ENCODE peak calls at places on chromosomes 6 and 20, in four cellular contexts. One of them, this sample, is unnamed.

GRCh38 chr6:150613269-150613668 is 13.6 kb downstream of the PLEKHG1 start:
- DNase-seq in IMR-90: no peak
- DNase-seq in GM12864: no peak
- DNase-seq in NCI-H1092 treated with DMSO at 0.1 percent for 48 hours: no peak
- DNase-seq in this sample: no peak

GRCh38 chr6:5499644-5500306 is 238.5 kb downstream of the FARS2 start:
- DNase-seq in IMR-90: peak
- DNase-seq in GM12864: no peak
- DNase-seq in NCI-H1092 treated with DMSO at 0.1 percent for 48 hours: no peak
- DNase-seq in this sample: peak

GRCh38 chr6:56497270-56497669 is 145.4 kb downstream of the DST start:
- DNase-seq in IMR-90: no peak
- DNase-seq in GM12864: no peak
- DNase-seq in NCI-H1092 treated with DMSO at 0.1 percent for 48 hours: no peak
- DNase-seq in this sample: no peak

GRCh38 chr6:39806277-39806676 is 14.1 kb downstream of the DAAM2 start:
- DNase-seq in IMR-90: peak
- DNase-seq in GM12864: no peak
- DNase-seq in NCI-H1092 treated with DMSO at 0.1 percent for 48 hours: no peak
- DNase-seq in this sample: peak

GRCh38 chr6:22956029-22956715 is 386.8 kb downstream of the HDGFL1 start:
- DNase-seq in IMR-90: no peak
- DNase-seq in GM12864: no peak
- DNase-seq in NCI-H1092 treated with DMSO at 0.1 percent for 48 hours: peak
- DNase-seq in this sample: no peak

GRCh38 chr6:131979515-131980337 is 28.6 kb upstream of the CCN2 start:
- DNase-seq in IMR-90: peak
- DNase-seq in GM12864: no peak
- DNase-seq in NCI-H1092 treated with DMSO at 0.1 percent for 48 hours: no peak
- DNase-seq in this sample: peak

GRCh38 chr6:168908166-168908565 is 345.5 kb downstream of the THBS2 start:
- DNase-seq in IMR-90: peak
- DNase-seq in GM12864: no peak
- DNase-seq in NCI-H1092 treated with DMSO at 0.1 percent for 48 hours: no peak
- DNase-seq in this sample: peak

GRCh38 chr6:14734416-14735340 is 511.2 kb upstream of the JARID2 start:
- DNase-seq in IMR-90: peak
- DNase-seq in GM12864: peak
- DNase-seq in NCI-H1092 treated with DMSO at 0.1 percent for 48 hours: no peak
- DNase-seq in this sample: peak

GRCh38 chr6:107061125-107062020 is 33.4 kb downstream of the MTRES1 start:
- DNase-seq in IMR-90: peak
- DNase-seq in GM12864: no peak
- DNase-seq in NCI-H1092 treated with DMSO at 0.1 percent for 48 hours: no peak
- DNase-seq in this sample: no peak

GRCh38 chr20:19974621-19975435 is 42.3 kb upstream of the NAA20 start:
- DNase-seq in IMR-90: peak
- DNase-seq in GM12864: no peak
- DNase-seq in NCI-H1092 treated with DMSO at 0.1 percent for 48 hours: peak
- DNase-seq in this sample: peak

GRCh38 chr20:22339091-22339881 is 245.1 kb downstream of the FOXA2 start:
- DNase-seq in IMR-90: peak
- DNase-seq in GM12864: peak
- DNase-seq in NCI-H1092 treated with DMSO at 0.1 percent for 48 hours: peak
- DNase-seq in this sample: peak

GRCh38 chr6:126553856-126554255 is 213.9 kb downstream of the CENPW start:
- DNase-seq in IMR-90: no peak
- DNase-seq in GM12864: no peak
- DNase-seq in NCI-H1092 treated with DMSO at 0.1 percent for 48 hours: no peak
- DNase-seq in this sample: no peak

GRCh38 chr6:63904844-63905243 is 269.2 kb downstream of the PHF3 start:
- DNase-seq in IMR-90: peak
- DNase-seq in GM12864: no peak
- DNase-seq in NCI-H1092 treated with DMSO at 0.1 percent for 48 hours: no peak
- DNase-seq in this sample: peak

GRCh38 chr20:63027425-63028389 is 20.9 kb upstream of the BHLHE23 start:
- DNase-seq in IMR-90: no peak
- DNase-seq in GM12864: no peak
- DNase-seq in NCI-H1092 treated with DMSO at 0.1 percent for 48 hours: peak
- DNase-seq in this sample: no peak

GRCh38 chr6:31308050-31308844 is 36.4 kb upstream of the HLA-C start:
- DNase-seq in IMR-90: no peak
- DNase-seq in GM12864: peak
- DNase-seq in NCI-H1092 treated with DMSO at 0.1 percent for 48 hours: no peak
- DNase-seq in this sample: peak

GRCh38 chr6:159961523-159961922 is 7.4 kb upstream of the IGF2R start:
- DNase-seq in IMR-90: peak
- DNase-seq in GM12864: no peak
- DNase-seq in NCI-H1092 treated with DMSO at 0.1 percent for 48 hours: no peak
- DNase-seq in this sample: no peak

GRCh38 chr20:13331536-13331935 is 110.5 kb downstream of the ISM1 start:
- DNase-seq in IMR-90: no peak
- DNase-seq in GM12864: no peak
- DNase-seq in NCI-H1092 treated with DMSO at 0.1 percent for 48 hours: no peak
- DNase-seq in this sample: peak

GRCh38 chr6:105170066-105170465 is 9.7 kb downstream of the POPDC3 start:
- DNase-seq in IMR-90: peak
- DNase-seq in GM12864: no peak
- DNase-seq in NCI-H1092 treated with DMSO at 0.1 percent for 48 hours: no peak
- DNase-seq in this sample: no peak

GRCh38 chr20:45406260-45407066 is 1.6 kb upstream of the DBNDD2 start:
- DNase-seq in IMR-90: no peak
- DNase-seq in GM12864: no peak
- DNase-seq in NCI-H1092 treated with DMSO at 0.1 percent for 48 hours: peak
- DNase-seq in this sample: peak

GRCh38 chr6:87745966-87746721 is 44.1 kb upstream of the AKIRIN2 start:
- DNase-seq in IMR-90: no peak
- DNase-seq in GM12864: no peak
- DNase-seq in NCI-H1092 treated with DMSO at 0.1 percent for 48 hours: no peak
- DNase-seq in this sample: no peak

GRCh38 chr6:21678990-21679389 is 85.4 kb downstream of the SOX4 start:
- DNase-seq in IMR-90: peak
- DNase-seq in GM12864: no peak
- DNase-seq in NCI-H1092 treated with DMSO at 0.1 percent for 48 hours: no peak
- DNase-seq in this sample: peak

GRCh38 chr6:148425443-148425842 is 82.8 kb downstream of the SASH1 start:
- DNase-seq in IMR-90: no peak
- DNase-seq in GM12864: no peak
- DNase-seq in NCI-H1092 treated with DMSO at 0.1 percent for 48 hours: no peak
- DNase-seq in this sample: no peak

GRCh38 chr6:110401585-110402176 is 13.7 kb downstream of the DDO start:
- DNase-seq in IMR-90: no peak
- DNase-seq in GM12864: no peak
- DNase-seq in NCI-H1092 treated with DMSO at 0.1 percent for 48 hours: no peak
- DNase-seq in this sample: no peak

GRCh38 chr6:16391451-16391912 is 153.1 kb downstream of the GMPR start:
- DNase-seq in IMR-90: peak
- DNase-seq in GM12864: no peak
- DNase-seq in NCI-H1092 treated with DMSO at 0.1 percent for 48 hours: no peak
- DNase-seq in this sample: peak

GRCh38 chr20:63775096-63775978 is 35.8 kb downstream of the SLC2A4RG start:
- DNase-seq in IMR-90: peak
- DNase-seq in GM12864: no peak
- DNase-seq in NCI-H1092 treated with DMSO at 0.1 percent for 48 hours: no peak
- DNase-seq in this sample: peak

GRCh38 chr6:91781946-91782345 is 1195.1 kb upstream of the MAP3K7 start:
- DNase-seq in IMR-90: no peak
- DNase-seq in GM12864: no peak
- DNase-seq in NCI-H1092 treated with DMSO at 0.1 percent for 48 hours: peak
- DNase-seq in this sample: no peak

GRCh38 chr6:37806213-37806612 is 13.3 kb upstream of the ZFAND3 start:
- DNase-seq in IMR-90: no peak
- DNase-seq in GM12864: no peak
- DNase-seq in NCI-H1092 treated with DMSO at 0.1 percent for 48 hours: no peak
- DNase-seq in this sample: no peak

GRCh38 chr6:113696960-113697359 is 160.2 kb upstream of the MARCKS start:
- DNase-seq in IMR-90: peak
- DNase-seq in GM12864: no peak
- DNase-seq in NCI-H1092 treated with DMSO at 0.1 percent for 48 hours: no peak
- DNase-seq in this sample: no peak

GRCh38 chr20:833121-833449 is 430 bp upstream of the FAM110A start:
- DNase-seq in IMR-90: no peak
- DNase-seq in GM12864: no peak
- DNase-seq in NCI-H1092 treated with DMSO at 0.1 percent for 48 hours: no peak
- DNase-seq in this sample: no peak

GRCh38 chr20:61801065-61801360 is 264.7 kb downstream of the TAF4 start:
- DNase-seq in IMR-90: no peak
- DNase-seq in GM12864: no peak
- DNase-seq in NCI-H1092 treated with DMSO at 0.1 percent for 48 hours: no peak
- DNase-seq in this sample: no peak